ENCODE peak calls at places on chromosome 9, in ten cellular contexts. S is NCI-H460, T is NCI-H2029 treated with DMSO at 0.1 percent for 48 hours, G is fibroblast of gingiva, R is H9, Q is posterior cingulate gyrus, W is T1000, B is right cardiac atrium, M is glomerular endothelial cell, K is NCI-H1417. I is an unnamed sample.

GRCh38 chr9:78278177-78278777 is 18.6 kb upstream of the PSAT1 start:
- DNase-seq in K (no peak), B (no peak), S (no peak), M (no peak), Q (no peak), W (no peak), G (peak), T (no peak), R (no peak), I (no peak)

GRCh38 chr9:135015565-135015964 is 71.9 kb upstream of the OLFM1 start:
- DNase-seq in T (no peak), B (no peak), M (no peak), K (no peak), S (no peak), W (no peak), G (no peak), R (no peak), Q (no peak), I (no peak)

GRCh38 chr9:35914307-35914807 is 5.1 kb downstream of the SPAAR start:
- DNase-seq in S (no peak), G (no peak), T (no peak), R (peak), Q (no peak), M (no peak), B (peak), W (no peak), K (no peak), I (no peak)

GRCh38 chr9:101536938-101537337 is 3.3 kb downstream of the RNF20 start:
- DNase-seq in R (peak), W (no peak), Q (no peak), K (no peak), S (peak), M (no peak), G (no peak), T (no peak), B (no peak), I (no peak)

GRCh38 chr9:131809941-131810344 is 70.1 kb upstream of the RAPGEF1 start:
- DNase-seq in W (no peak), B (no peak), S (no peak), M (no peak), T (no peak), Q (peak), G (no peak), K (peak), R (no peak), I (peak)

GRCh38 chr9:7053903-7054302 is 296.1 kb downstream of the KDM4C start:
- DNase-seq in S (no peak), K (peak), Q (no peak), G (no peak), R (no peak), T (no peak), M (no peak), B (no peak), W (no peak), I (no peak)

GRCh38 chr9:2267171-2267740 is 252.1 kb downstream of the SMARCA2 start:
- DNase-seq in W (no peak), S (no peak), K (peak), R (no peak), B (peak), G (no peak), T (no peak), M (no peak), Q (no peak), I (no peak)

GRCh38 chr9:80197661-80198060 is 625.9 kb downstream of the TLE4 start:
- DNase-seq in M (no peak), R (no peak), W (no peak), B (no peak), Q (no peak), K (no peak), S (no peak), G (peak), T (no peak), I (no peak)

GRCh38 chr9:126750941-126751725 is 53.7 kb upstream of the ZBTB43 start:
- DNase-seq in R (no peak), Q (no peak), T (no peak), M (no peak), G (no peak), K (no peak), S (no peak), B (no peak), W (no peak), I (no peak)

GRCh38 chr9:16870606-16871357 is at the start of gene BNC2:
- DNase-seq in R (peak), M (no peak), B (peak), Q (no peak), W (peak), G (peak), S (peak), T (no peak), K (peak), I (peak)

GRCh38 chr9:134501266-134502181 is 140.1 kb upstream of the COL5A1 start:
- DNase-seq in G (no peak), B (no peak), T (no peak), W (no peak), S (no peak), M (no peak), Q (no peak), K (no peak), R (no peak), I (no peak)

GRCh38 chr9:126515873-126516505 is 97.7 kb upstream of the LMX1B start:
- DNase-seq in R (no peak), T (no peak), K (no peak), Q (no peak), W (no peak), G (no peak), B (no peak), M (no peak), S (no peak), I (no peak)

GRCh38 chr9:78351816-78352215 is 54.9 kb downstream of the PSAT1 start:
- DNase-seq in W (no peak), G (no peak), M (no peak), B (no peak), R (no peak), K (no peak), S (no peak), Q (no peak), T (no peak), I (no peak)

GRCh38 chr9:33184947-33185346 is 17.8 kb upstream of the B4GALT1 start:
- DNase-seq in G (peak), R (no peak), K (no peak), T (no peak), W (no peak), B (peak), S (no peak), Q (no peak), M (no peak), I (no peak)

GRCh38 chr9:91089405-91090131 is 272.1 kb downstream of the AUH start:
- DNase-seq in G (peak), Q (no peak), W (no peak), T (no peak), B (no peak), K (peak), R (no peak), M (no peak), S (peak), I (peak)

GRCh38 chr9:114507726-114508125 is 2.5 kb upstream of the WHRN start:
- DNase-seq in Q (no peak), W (no peak), B (no peak), K (peak), G (no peak), R (no peak), S (no peak), T (no peak), M (no peak), I (peak)

GRCh38 chr9:79431019-79431679 is 140.6 kb upstream of the TLE4 start:
- DNase-seq in T (no peak), R (no peak), Q (no peak), G (no peak), M (no peak), W (no peak), S (peak), K (no peak), B (no peak), I (no peak)